ENCODE peak calls at places on chromosome 1, in four cellular contexts. M is stomach, A is cardiac fibroblast, N is neural progenitor cell. C is an unnamed sample.

GRCh38 chr1:197200468-197200899 is 54.0 kb upstream of the ASPM start:
- DNase-seq in A (peak; percentile 61), N (peak; percentile 12), M (no peak), C (no peak)

GRCh38 chr1:92968138-92969032 is 7.1 kb upstream of the DIPK1A start:
- DNase-seq in A (peak; percentile 6), M (no peak), N (peak; percentile 18), C (no peak)

GRCh38 chr1:6987940-6988339 is 202.7 kb downstream of the CAMTA1 start:
- DNase-seq in M (no peak), A (no peak), N (no peak), C (no peak)

GRCh38 chr1:114468710-114469468 is 42.1 kb downstream of the TRIM33 start:
- DNase-seq in A (no peak), M (no peak), N (no peak), C (no peak)

GRCh38 chr1:1832820-1833219 is 54.5 kb upstream of the NADK start:
- DNase-seq in A (no peak), M (no peak), N (no peak), C (no peak)

GRCh38 chr1:232322162-232322734 is 307.7 kb downstream of the SIPA1L2 start:
- DNase-seq in M (no peak), N (no peak), A (no peak), C (no peak)

GRCh38 chr1:158112994-158113758 is 67.5 kb upstream of the CD1D start:
- DNase-seq in A (peak; percentile 43), N (peak; percentile 82), M (no peak), C (peak; percentile 62)

GRCh38 chr1:17642169-17642568 is 102.7 kb downstream of the ARHGEF10L start:
- DNase-seq in M (no peak), N (no peak), A (no peak), C (no peak)

GRCh38 chr1:47963568-47963973 is 33.6 kb downstream of the TRABD2B start:
- DNase-seq in A (peak; percentile 32), N (no peak), M (no peak), C (peak; percentile 89)

GRCh38 chr1:197467881-197468280 is 199.8 kb downstream of the CRB1 start:
- DNase-seq in M (no peak), A (peak; percentile 91), N (no peak), C (no peak)

GRCh38 chr1:33455537-33456301 is 16.7 kb upstream of the ZSCAN20 start:
- DNase-seq in A (peak; percentile 84), M (peak; percentile 42), N (peak; percentile 66), C (no peak)

GRCh38 chr1:1027723-1028266 is 7.9 kb downstream of the AGRN start:
- DNase-seq in M (no peak), N (no peak), A (no peak), C (no peak)

GRCh38 chr1:209363112-209363511 is 220.4 kb upstream of the CAMK1G start:
- DNase-seq in A (no peak), N (peak; percentile 20), M (no peak), C (no peak)

GRCh38 chr1:3419415-3420204 is 34.9 kb upstream of the ARHGEF16 start:
- DNase-seq in A (peak; percentile 2), M (peak; percentile 68), N (no peak), C (no peak)

GRCh38 chr1:94324168-94324544 is 86.8 kb upstream of the ARHGAP29 start:
- DNase-seq in A (no peak), M (no peak), N (no peak), C (no peak)

GRCh38 chr1:19390166-19390850 is 78.2 kb downstream of the SLC66A1 start:
- DNase-seq in N (no peak), A (no peak), M (no peak), C (no peak)

GRCh38 chr1:10866314-10867091 is 70.1 kb upstream of the CASZ1 start:
- DNase-seq in M (no peak), N (peak; percentile 75), A (peak; percentile 9), C (no peak)

GRCh38 chr1:80217377-80217986 is 1211.0 kb upstream of the ADGRL4 start:
- DNase-seq in N (peak; percentile 55), A (peak; percentile 88), M (no peak), C (no peak)

GRCh38 chr1:37325010-37325409 is 149.4 kb upstream of the ZC3H12A start:
- DNase-seq in M (no peak), A (no peak), N (no peak), C (no peak)

GRCh38 chr1:40316595-40317393 is at the start of gene COL9A2:
- DNase-seq in M (peak; percentile 54), N (peak; percentile 64), A (peak; percentile 23), C (no peak)

GRCh38 chr1:200374569-200375312 is 35.1 kb downstream of the ZNF281 start:
- DNase-seq in M (no peak), A (no peak), N (no peak), C (no peak)

GRCh38 chr1:200373811-200374231 is 36.0 kb downstream of the ZNF281 start:
- DNase-seq in N (peak; percentile 65), M (no peak), A (no peak), C (no peak)

GRCh38 chr1:200369706-200370105 is 40.1 kb downstream of the ZNF281 start:
- DNase-seq in M (no peak), N (no peak), A (no peak), C (no peak)

GRCh38 chr1:200372095-200372884 is 37.5 kb downstream of the ZNF281 start:
- DNase-seq in A (peak; percentile 41), N (no peak), M (no peak), C (no peak)

GRCh38 chr1:200372885-200373181 is 37.0 kb downstream of the ZNF281 start:
- DNase-seq in M (no peak), A (no peak), N (no peak), C (no peak)
- H3K4me3 ChIP-seq in M (no peak overlapping the region), A (no peak overlapping the region), N (no peak overlapping the region), C (no peak overlapping the region)

GRCh38 chr1:163291461-163291860 is 30.3 kb upstream of the NUF2 start:
- DNase-seq in A (no peak), N (no peak), M (no peak), C (no peak)
- H3K4me3 ChIP-seq in A (no peak overlapping the region), N (no peak overlapping the region), M (no peak overlapping the region), C (no peak overlapping the region)

GRCh38 chr1:156691216-156691615 is 14.0 kb upstream of the NES start:
- DNase-seq in N (no peak), M (no peak), A (no peak), C (no peak)

GRCh38 chr1:156692958-156693857 is 12.2 kb downstream of the CRABP2 start:
- DNase-seq in M (peak; percentile 56), N (peak; percentile 94), A (no peak), C (no peak)

GRCh38 chr1:156692409-156692957 is 12.9 kb downstream of the CRABP2 start:
- DNase-seq in A (no peak), M (peak; percentile 61), N (no peak), C (no peak)

GRCh38 chr1:156690673-156691032 is 13.4 kb upstream of the NES start:
- DNase-seq in M (no peak), N (no peak), A (no peak), C (no peak)

GRCh38 chr1:156691665-156692408 is 13.5 kb downstream of the CRABP2 start:
- DNase-seq in A (no peak), N (peak; percentile 70), M (no peak), C (no peak)
- H3K4me3 ChIP-seq in A (no peak overlapping the region), N (peak overlapping the region; percentile 32), M (no peak overlapping the region), C (no peak overlapping the region)

GRCh38 chr1:44407430-44408180 is 2.5 kb downstream of the RNF220 start:
- DNase-seq in A (no peak), M (no peak), N (peak; percentile 70), C (no peak)
- H3K4me3 ChIP-seq in A (no peak overlapping the region), M (peak overlapping the region; percentile 62), N (peak overlapping the region; percentile 52), C (peak overlapping the region; percentile 75)

GRCh38 chr1:56686171-56686570 is 41.1 kb downstream of the PRKAA2 start:
- DNase-seq in A (peak; percentile 3), N (no peak), M (no peak), C (no peak)
- H3K4me3 ChIP-seq in A (no peak overlapping the region), N (no peak overlapping the region), M (no peak overlapping the region), C (no peak overlapping the region)

GRCh38 chr1:13513063-13513884 is 529 bp downstream of the LRRC38 start:
- DNase-seq in N (peak; percentile 51), A (no peak), M (no peak), C (no peak)

GRCh38 chr1:13512472-13512871 is 1.3 kb downstream of the LRRC38 start:
- DNase-seq in M (no peak), A (no peak), N (peak; percentile 55), C (no peak)

GRCh38 chr1:13516606-13517005 is 2.8 kb upstream of the LRRC38 start:
- DNase-seq in M (no peak), A (no peak), N (no peak), C (no peak)

GRCh38 chr1:13517193-13517812 is 3.5 kb upstream of the LRRC38 start:
- DNase-seq in A (peak; percentile 12), N (peak; percentile 84), M (no peak), C (no peak)

DNA sequence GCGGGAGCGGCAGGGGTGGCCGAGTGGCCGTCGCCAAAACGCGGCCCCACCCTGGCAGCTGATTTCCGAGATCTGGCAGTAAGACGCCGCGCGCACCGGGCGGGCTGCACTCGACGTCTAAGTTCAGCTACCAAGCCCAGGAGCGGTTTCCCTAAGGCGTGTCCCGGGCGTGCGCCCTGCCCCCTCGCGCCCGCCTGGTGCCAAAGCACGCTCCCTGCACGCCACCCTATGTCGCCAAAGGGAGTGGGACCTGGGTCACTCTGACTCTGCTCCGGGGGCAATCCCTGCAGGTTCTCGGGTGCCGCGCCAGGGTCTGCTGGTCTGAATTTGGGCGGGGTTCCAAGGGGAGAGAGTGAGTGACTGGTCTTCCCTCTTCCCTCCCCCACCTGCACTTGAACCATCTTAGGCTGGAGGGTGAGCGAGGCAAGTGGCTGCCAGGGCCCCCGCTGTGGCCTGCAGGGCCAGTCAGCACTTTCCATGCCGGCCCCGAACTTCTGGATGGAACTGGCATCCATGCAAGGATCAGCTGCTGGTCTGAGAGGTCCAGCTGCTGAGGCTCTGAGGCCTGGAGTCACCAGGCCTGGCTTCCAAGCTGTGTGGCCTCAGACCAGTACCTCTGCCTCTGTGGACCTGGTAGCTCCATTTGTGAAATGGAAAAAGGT is at the start of gene LRRC38:
- DNase-seq in M (no peak), N (peak; percentile 65), A (no peak), C (no peak)
- H3K4me3 ChIP-seq in M (peak within 1 kb of the TSS; percentile 19), N (peak within 1 kb of the TSS; percentile 40), A (peak within 1 kb of the TSS; percentile 48), C (peak within 1 kb of the TSS; percentile 7)

GRCh38 chr1:66302184-66302742 is 231.7 kb upstream of the SGIP1 start:
- DNase-seq in M (no peak), A (no peak), N (no peak), C (no peak)

GRCh38 chr1:66298427-66298826 is 235.5 kb upstream of the SGIP1 start:
- DNase-seq in N (no peak), A (no peak), M (peak; percentile 51), C (no peak)

GRCh38 chr1:66302810-66303209 is 231.1 kb upstream of the SGIP1 start:
- DNase-seq in A (no peak), N (no peak), M (no peak), C (no peak)

GRCh38 chr1:66300986-66301451 is 232.9 kb upstream of the SGIP1 start:
- DNase-seq in N (no peak), A (peak; percentile 74), M (no peak), C (no peak)

DNA sequence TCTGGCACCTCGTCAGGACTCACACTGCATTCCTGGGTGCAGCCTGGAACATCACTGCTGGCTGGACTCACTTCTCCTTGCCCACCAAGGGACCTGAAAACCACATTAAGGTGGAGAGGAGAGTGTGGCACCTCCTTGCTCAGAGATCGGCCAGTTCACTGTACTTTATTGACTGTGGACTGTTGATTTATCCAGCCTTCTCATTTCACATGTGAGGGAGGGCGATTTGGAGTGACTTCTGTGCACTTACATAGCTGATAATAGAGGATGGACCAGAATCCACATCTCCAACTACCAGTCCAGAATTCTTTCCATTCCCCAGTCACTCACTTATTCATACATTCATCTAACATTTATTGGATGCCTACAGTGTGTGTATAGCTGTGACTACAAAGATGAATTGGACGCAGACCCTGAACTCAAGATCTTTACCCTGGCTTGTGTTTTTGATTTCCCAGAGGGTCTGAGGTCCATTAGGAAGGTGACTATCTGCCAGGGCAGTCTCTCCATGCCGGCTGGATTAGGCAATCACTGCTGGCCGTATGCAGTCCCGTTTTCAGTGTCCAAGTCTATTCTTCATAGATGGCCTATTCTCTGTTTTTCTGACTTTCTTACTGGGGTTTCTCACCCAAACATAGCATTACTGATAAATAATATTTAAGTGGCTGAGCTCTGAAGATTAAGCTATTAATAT is 233.5 kb upstream of the SGIP1 start:
- DNase-seq in A (no peak), M (no peak), N (no peak), C (no peak)
- H3K4me3 ChIP-seq in A (no peak overlapping the region), M (no peak overlapping the region), N (no peak overlapping the region), C (peak overlapping the region; percentile 22)